ENCODE peak calls at places on chromosomes 7 and 10, in ten cellular contexts. One of them, this sample, is unnamed.

GRCh38 chr7:21959387-21959776 is 13.7 kb upstream of the CDCA7L start:
- DNase-seq in T-cell: no peak
- DNase-seq in neural crest cell: no peak
- DNase-seq in AG04450: no peak
- DNase-seq in hepatic stellate cell: no peak
- DNase-seq in body of pancreas: no peak
- DNase-seq in tibial artery: no peak
- DNase-seq in stimulated activated CD4-positive, alpha-beta T cell treated with anti-CD3 and anti-CD28 coated beads, Interleukin-12 subunit alpha, Interleukin-12 subunit beta, amount 100 ng/mL, for 24 hours: no peak
- DNase-seq in EL: no peak
- DNase-seq in PC-3: no peak
- DNase-seq in this sample: no peak

GRCh38 chr10:44388641-44389040 is 3.7 kb upstream of the CXCL12 start:
- DNase-seq in EL: no peak
- DNase-seq in AG04450: no peak
- DNase-seq in body of pancreas: no peak
- DNase-seq in tibial artery: no peak
- DNase-seq in stimulated activated CD4-positive, alpha-beta T cell treated with anti-CD3 and anti-CD28 coated beads, Interleukin-12 subunit alpha, Interleukin-12 subunit beta, amount 100 ng/mL, for 24 hours: no peak
- DNase-seq in neural crest cell: no peak
- DNase-seq in hepatic stellate cell: no peak
- DNase-seq in PC-3: no peak
- DNase-seq in T-cell: no peak
- DNase-seq in this sample: no peak

GRCh38 chr10:131110241-131110783 is 201.2 kb downstream of the TCERG1L start:
- DNase-seq in stimulated activated CD4-positive, alpha-beta T cell treated with anti-CD3 and anti-CD28 coated beads, Interleukin-12 subunit alpha, Interleukin-12 subunit beta, amount 100 ng/mL, for 24 hours: no peak
- DNase-seq in PC-3: no peak
- DNase-seq in hepatic stellate cell: no peak
- DNase-seq in tibial artery: no peak
- DNase-seq in T-cell: no peak
- DNase-seq in neural crest cell: no peak
- DNase-seq in body of pancreas: no peak
- DNase-seq in EL: no peak
- DNase-seq in AG04450: no peak
- DNase-seq in this sample: no peak

GRCh38 chr10:119542990-119543813 is 683 bp upstream of the RGS10 start:
- DNase-seq in tibial artery: peak
- DNase-seq in EL: peak
- DNase-seq in AG04450: no peak
- DNase-seq in neural crest cell: peak
- DNase-seq in stimulated activated CD4-positive, alpha-beta T cell treated with anti-CD3 and anti-CD28 coated beads, Interleukin-12 subunit alpha, Interleukin-12 subunit beta, amount 100 ng/mL, for 24 hours: peak
- DNase-seq in body of pancreas: peak
- DNase-seq in PC-3: peak
- DNase-seq in hepatic stellate cell: peak
- DNase-seq in T-cell: peak
- DNase-seq in this sample: peak

GRCh38 chr10:121069061-121069850 is 218.1 kb downstream of the WDR11 start:
- DNase-seq in hepatic stellate cell: no peak
- DNase-seq in T-cell: no peak
- DNase-seq in body of pancreas: no peak
- DNase-seq in PC-3: peak
- DNase-seq in stimulated activated CD4-positive, alpha-beta T cell treated with anti-CD3 and anti-CD28 coated beads, Interleukin-12 subunit alpha, Interleukin-12 subunit beta, amount 100 ng/mL, for 24 hours: no peak
- DNase-seq in EL: no peak
- DNase-seq in tibial artery: no peak
- DNase-seq in neural crest cell: no peak
- DNase-seq in AG04450: no peak
- DNase-seq in this sample: no peak

GRCh38 chr10:77114181-77114821 is 523.3 kb downstream of the KCNMA1 start:
- DNase-seq in T-cell: no peak
- DNase-seq in tibial artery: no peak
- DNase-seq in EL: no peak
- DNase-seq in body of pancreas: no peak
- DNase-seq in PC-3: no peak
- DNase-seq in AG04450: no peak
- DNase-seq in hepatic stellate cell: no peak
- DNase-seq in neural crest cell: no peak
- DNase-seq in stimulated activated CD4-positive, alpha-beta T cell treated with anti-CD3 and anti-CD28 coated beads, Interleukin-12 subunit alpha, Interleukin-12 subunit beta, amount 100 ng/mL, for 24 hours: no peak
- DNase-seq in this sample: no peak

GRCh38 chr7:99312316-99313203 is 13.1 kb upstream of the ARPC1A start:
- DNase-seq in EL: peak
- DNase-seq in AG04450: peak
- DNase-seq in neural crest cell: peak
- DNase-seq in body of pancreas: peak
- DNase-seq in stimulated activated CD4-positive, alpha-beta T cell treated with anti-CD3 and anti-CD28 coated beads, Interleukin-12 subunit alpha, Interleukin-12 subunit beta, amount 100 ng/mL, for 24 hours: peak
- DNase-seq in PC-3: peak
- DNase-seq in hepatic stellate cell: peak
- DNase-seq in tibial artery: peak
- DNase-seq in T-cell: peak
- DNase-seq in this sample: peak

GRCh38 chr10:94183666-94184264 is 179.0 kb downstream of the NOC3L start:
- DNase-seq in body of pancreas: no peak
- DNase-seq in AG04450: peak
- DNase-seq in PC-3: peak
- DNase-seq in neural crest cell: no peak
- DNase-seq in tibial artery: no peak
- DNase-seq in hepatic stellate cell: peak
- DNase-seq in EL: peak
- DNase-seq in stimulated activated CD4-positive, alpha-beta T cell treated with anti-CD3 and anti-CD28 coated beads, Interleukin-12 subunit alpha, Interleukin-12 subunit beta, amount 100 ng/mL, for 24 hours: peak
- DNase-seq in T-cell: no peak
- DNase-seq in this sample: peak

GRCh38 chr7:96021533-96021932 is 249.2 kb downstream of the DYNC1I1 start:
- DNase-seq in tibial artery: no peak
- DNase-seq in T-cell: no peak
- DNase-seq in neural crest cell: no peak
- DNase-seq in stimulated activated CD4-positive, alpha-beta T cell treated with anti-CD3 and anti-CD28 coated beads, Interleukin-12 subunit alpha, Interleukin-12 subunit beta, amount 100 ng/mL, for 24 hours: no peak
- DNase-seq in body of pancreas: no peak
- DNase-seq in hepatic stellate cell: no peak
- DNase-seq in EL: peak
- DNase-seq in AG04450: no peak
- DNase-seq in PC-3: peak
- DNase-seq in this sample: no peak

GRCh38 chr7:104008107-104008506 is 18.6 kb upstream of the RELN start:
- DNase-seq in AG04450: no peak
- DNase-seq in stimulated activated CD4-positive, alpha-beta T cell treated with anti-CD3 and anti-CD28 coated beads, Interleukin-12 subunit alpha, Interleukin-12 subunit beta, amount 100 ng/mL, for 24 hours: no peak
- DNase-seq in T-cell: no peak
- DNase-seq in neural crest cell: no peak
- DNase-seq in PC-3: no peak
- DNase-seq in hepatic stellate cell: no peak
- DNase-seq in tibial artery: no peak
- DNase-seq in body of pancreas: no peak
- DNase-seq in EL: no peak
- DNase-seq in this sample: no peak

GRCh38 chr10:29409241-29410051 is 120.6 kb downstream of the LYZL1 start:
- DNase-seq in AG04450: peak
- DNase-seq in neural crest cell: no peak
- DNase-seq in body of pancreas: peak
- DNase-seq in PC-3: peak
- DNase-seq in hepatic stellate cell: peak
- DNase-seq in tibial artery: peak
- DNase-seq in EL: peak
- DNase-seq in stimulated activated CD4-positive, alpha-beta T cell treated with anti-CD3 and anti-CD28 coated beads, Interleukin-12 subunit alpha, Interleukin-12 subunit beta, amount 100 ng/mL, for 24 hours: peak
- DNase-seq in T-cell: peak
- DNase-seq in this sample: peak

GRCh38 chr7:73338321-73338720 is 10.4 kb downstream of the FKBP6 start:
- DNase-seq in PC-3: no peak
- DNase-seq in tibial artery: no peak
- DNase-seq in hepatic stellate cell: no peak
- DNase-seq in EL: no peak
- DNase-seq in body of pancreas: no peak
- DNase-seq in T-cell: no peak
- DNase-seq in neural crest cell: no peak
- DNase-seq in AG04450: peak
- DNase-seq in stimulated activated CD4-positive, alpha-beta T cell treated with anti-CD3 and anti-CD28 coated beads, Interleukin-12 subunit alpha, Interleukin-12 subunit beta, amount 100 ng/mL, for 24 hours: no peak
- DNase-seq in this sample: peak

GRCh38 chr7:22663319-22663718 is 63.7 kb upstream of the IL6 start:
- DNase-seq in EL: peak
- DNase-seq in AG04450: no peak
- DNase-seq in tibial artery: no peak
- DNase-seq in PC-3: peak
- DNase-seq in body of pancreas: no peak
- DNase-seq in neural crest cell: no peak
- DNase-seq in T-cell: no peak
- DNase-seq in stimulated activated CD4-positive, alpha-beta T cell treated with anti-CD3 and anti-CD28 coated beads, Interleukin-12 subunit alpha, Interleukin-12 subunit beta, amount 100 ng/mL, for 24 hours: no peak
- DNase-seq in hepatic stellate cell: peak
- DNase-seq in this sample: peak

GRCh38 chr7:98265841-98266271 is 13.8 kb upstream of the TECPR1 start:
- DNase-seq in neural crest cell: no peak
- DNase-seq in stimulated activated CD4-positive, alpha-beta T cell treated with anti-CD3 and anti-CD28 coated beads, Interleukin-12 subunit alpha, Interleukin-12 subunit beta, amount 100 ng/mL, for 24 hours: no peak
- DNase-seq in hepatic stellate cell: no peak
- DNase-seq in EL: peak
- DNase-seq in T-cell: no peak
- DNase-seq in tibial artery: no peak
- DNase-seq in body of pancreas: no peak
- DNase-seq in AG04450: no peak
- DNase-seq in PC-3: no peak
- DNase-seq in this sample: peak

GRCh38 chr10:98308602-98309365 is 40.8 kb upstream of the LOXL4 start:
- DNase-seq in hepatic stellate cell: no peak
- DNase-seq in T-cell: no peak
- DNase-seq in EL: no peak
- DNase-seq in AG04450: no peak
- DNase-seq in neural crest cell: peak
- DNase-seq in tibial artery: no peak
- DNase-seq in body of pancreas: no peak
- DNase-seq in PC-3: no peak
- DNase-seq in stimulated activated CD4-positive, alpha-beta T cell treated with anti-CD3 and anti-CD28 coated beads, Interleukin-12 subunit alpha, Interleukin-12 subunit beta, amount 100 ng/mL, for 24 hours: no peak
- DNase-seq in this sample: no peak

GRCh38 chr10:118278649-118279048 is 63.5 kb downstream of the FAM204A start:
- DNase-seq in body of pancreas: no peak
- DNase-seq in AG04450: no peak
- DNase-seq in EL: peak
- DNase-seq in stimulated activated CD4-positive, alpha-beta T cell treated with anti-CD3 and anti-CD28 coated beads, Interleukin-12 subunit alpha, Interleukin-12 subunit beta, amount 100 ng/mL, for 24 hours: no peak
- DNase-seq in hepatic stellate cell: no peak
- DNase-seq in T-cell: no peak
- DNase-seq in tibial artery: no peak
- DNase-seq in PC-3: peak
- DNase-seq in neural crest cell: no peak
- DNase-seq in this sample: peak

GRCh38 chr7:157978766-157979165 is 608.9 kb downstream of the PTPRN2 start:
- DNase-seq in AG04450: no peak
- DNase-seq in neural crest cell: no peak
- DNase-seq in stimulated activated CD4-positive, alpha-beta T cell treated with anti-CD3 and anti-CD28 coated beads, Interleukin-12 subunit alpha, Interleukin-12 subunit beta, amount 100 ng/mL, for 24 hours: no peak
- DNase-seq in EL: no peak
- DNase-seq in tibial artery: peak
- DNase-seq in hepatic stellate cell: no peak
- DNase-seq in T-cell: no peak
- DNase-seq in PC-3: no peak
- DNase-seq in body of pancreas: no peak
- DNase-seq in this sample: no peak

GRCh38 chr7:149869291-149869650 is 4.5 kb upstream of the ATP6V0E2 start:
- DNase-seq in stimulated activated CD4-positive, alpha-beta T cell treated with anti-CD3 and anti-CD28 coated beads, Interleukin-12 subunit alpha, Interleukin-12 subunit beta, amount 100 ng/mL, for 24 hours: no peak
- DNase-seq in hepatic stellate cell: no peak
- DNase-seq in neural crest cell: no peak
- DNase-seq in PC-3: no peak
- DNase-seq in T-cell: no peak
- DNase-seq in EL: no peak
- DNase-seq in tibial artery: no peak
- DNase-seq in body of pancreas: no peak
- DNase-seq in AG04450: no peak
- DNase-seq in this sample: no peak

GRCh38 chr7:17342726-17343125 is 44.3 kb downstream of the AHR start:
- DNase-seq in stimulated activated CD4-positive, alpha-beta T cell treated with anti-CD3 and anti-CD28 coated beads, Interleukin-12 subunit alpha, Interleukin-12 subunit beta, amount 100 ng/mL, for 24 hours: no peak
- DNase-seq in body of pancreas: no peak
- DNase-seq in neural crest cell: no peak
- DNase-seq in T-cell: no peak
- DNase-seq in hepatic stellate cell: no peak
- DNase-seq in PC-3: no peak
- DNase-seq in EL: no peak
- DNase-seq in tibial artery: no peak
- DNase-seq in AG04450: no peak
- DNase-seq in this sample: peak

GRCh38 chr7:140732436-140732835 is 35.9 kb downstream of the NDUFB2 start:
- DNase-seq in neural crest cell: no peak
- DNase-seq in EL: no peak
- DNase-seq in tibial artery: no peak
- DNase-seq in T-cell: no peak
- DNase-seq in hepatic stellate cell: no peak
- DNase-seq in PC-3: no peak
- DNase-seq in body of pancreas: no peak
- DNase-seq in stimulated activated CD4-positive, alpha-beta T cell treated with anti-CD3 and anti-CD28 coated beads, Interleukin-12 subunit alpha, Interleukin-12 subunit beta, amount 100 ng/mL, for 24 hours: no peak
- DNase-seq in AG04450: no peak
- DNase-seq in this sample: no peak

GRCh38 chr10:72503241-72503640 is 122.6 kb downstream of the MICU1 start:
- DNase-seq in AG04450: peak
- DNase-seq in hepatic stellate cell: peak
- DNase-seq in T-cell: no peak
- DNase-seq in body of pancreas: no peak
- DNase-seq in stimulated activated CD4-positive, alpha-beta T cell treated with anti-CD3 and anti-CD28 coated beads, Interleukin-12 subunit alpha, Interleukin-12 subunit beta, amount 100 ng/mL, for 24 hours: no peak
- DNase-seq in tibial artery: no peak
- DNase-seq in neural crest cell: no peak
- DNase-seq in EL: peak
- DNase-seq in PC-3: no peak
- DNase-seq in this sample: peak

GRCh38 chr10:114100848-114101741 is 57.4 kb downstream of the ADRB1 start:
- DNase-seq in tibial artery: no peak
- DNase-seq in neural crest cell: no peak
- DNase-seq in EL: peak
- DNase-seq in PC-3: peak
- DNase-seq in body of pancreas: peak
- DNase-seq in stimulated activated CD4-positive, alpha-beta T cell treated with anti-CD3 and anti-CD28 coated beads, Interleukin-12 subunit alpha, Interleukin-12 subunit beta, amount 100 ng/mL, for 24 hours: no peak
- DNase-seq in hepatic stellate cell: peak
- DNase-seq in AG04450: no peak
- DNase-seq in T-cell: no peak
- DNase-seq in this sample: peak

GRCh38 chr7:87538052-87538451 is 62.6 kb upstream of the ABCB4 start:
- DNase-seq in hepatic stellate cell: no peak
- DNase-seq in body of pancreas: no peak
- DNase-seq in neural crest cell: no peak
- DNase-seq in EL: no peak
- DNase-seq in PC-3: no peak
- DNase-seq in T-cell: no peak
- DNase-seq in tibial artery: no peak
- DNase-seq in stimulated activated CD4-positive, alpha-beta T cell treated with anti-CD3 and anti-CD28 coated beads, Interleukin-12 subunit alpha, Interleukin-12 subunit beta, amount 100 ng/mL, for 24 hours: no peak
- DNase-seq in AG04450: no peak
- DNase-seq in this sample: no peak

GRCh38 chr7:77473240-77474005 is 57.3 kb upstream of the GSAP start:
- DNase-seq in AG04450: no peak
- DNase-seq in body of pancreas: no peak
- DNase-seq in PC-3: no peak
- DNase-seq in stimulated activated CD4-positive, alpha-beta T cell treated with anti-CD3 and anti-CD28 coated beads, Interleukin-12 subunit alpha, Interleukin-12 subunit beta, amount 100 ng/mL, for 24 hours: no peak
- DNase-seq in T-cell: no peak
- DNase-seq in tibial artery: no peak
- DNase-seq in hepatic stellate cell: no peak
- DNase-seq in neural crest cell: no peak
- DNase-seq in EL: no peak
- DNase-seq in this sample: no peak

This sample was measured in fibroblast of villous mesenchyme.